ENCODE peak calls at places on chromosome 20, in nine cellular contexts. E, T, U, J, F, V, X, K and P are unnamed samples.

GRCh38 chr20:38211200-38212097 is 46.4 kb upstream of the TGM2 start:
- DNase-seq in E (no peak), K (no peak), V (no peak), U (no peak), T (no peak), F (no peak), J (no peak), X (no peak), P (no peak)

GRCh38 chr20:42957014-42957694 is 232.6 kb downstream of the PTPRT start:
- DNase-seq in X (no peak), E (no peak), U (no peak), V (no peak), K (no peak), F (no peak), J (no peak), T (no peak), P (no peak)

GRCh38 chr20:24989162-24989561 is 3.4 kb downstream of the APMAP start:
- DNase-seq in T (no peak), E (no peak), V (no peak), F (no peak), K (no peak), X (no peak), J (no peak), U (no peak), P (no peak)

GRCh38 chr20:44702776-44703175 is 12.4 kb upstream of the CCN5 start:
- DNase-seq in J (no peak), X (no peak), E (no peak), K (peak), U (peak), F (no peak), T (peak), V (peak), P (peak)

GRCh38 chr20:57991211-57991841 is 237.1 kb downstream of the ANKRD60 start:
- DNase-seq in U (peak), T (peak), E (no peak), K (no peak), J (peak), X (peak), F (peak), V (no peak), P (peak)

GRCh38 chr20:14114049-14114448 is 118.7 kb downstream of the MACROD2 start:
- DNase-seq in X (no peak), T (no peak), V (no peak), J (no peak), U (no peak), E (peak), F (no peak), K (no peak), P (no peak)

GRCh38 chr20:5491463-5491862 is 174.7 kb upstream of the PROKR2 start:
- DNase-seq in K (no peak), J (no peak), V (no peak), U (no peak), X (no peak), F (no peak), E (no peak), T (no peak), P (no peak)

GRCh38 chr20:10061641-10062040 is 26.9 kb downstream of the ANKEF1 start:
- DNase-seq in J (no peak), T (no peak), F (no peak), E (no peak), X (no peak), V (no peak), U (no peak), K (no peak), P (no peak)

GRCh38 chr20:38043512-38044300 is 10.2 kb downstream of the RPRD1B start:
- DNase-seq in J (peak), X (no peak), F (peak), U (peak), T (peak), V (peak), E (no peak), K (no peak), P (peak)

GRCh38 chr20:57223648-57224489 is 42.6 kb downstream of the BMP7 start:
- DNase-seq in X (no peak), U (no peak), V (no peak), F (no peak), J (peak), T (no peak), E (no peak), K (peak), P (peak)

GRCh38 chr20:54254596-54254995 is 46.7 kb downstream of the PFDN4 start:
- DNase-seq in K (no peak), V (peak), U (no peak), T (peak), J (no peak), F (no peak), X (no peak), E (no peak), P (peak)

GRCh38 chr20:14622796-14623195 is 285.4 kb upstream of the FLRT3 start:
- DNase-seq in E (peak), V (peak), F (peak), U (peak), K (no peak), J (no peak), T (peak), X (peak), P (peak)

DNA sequence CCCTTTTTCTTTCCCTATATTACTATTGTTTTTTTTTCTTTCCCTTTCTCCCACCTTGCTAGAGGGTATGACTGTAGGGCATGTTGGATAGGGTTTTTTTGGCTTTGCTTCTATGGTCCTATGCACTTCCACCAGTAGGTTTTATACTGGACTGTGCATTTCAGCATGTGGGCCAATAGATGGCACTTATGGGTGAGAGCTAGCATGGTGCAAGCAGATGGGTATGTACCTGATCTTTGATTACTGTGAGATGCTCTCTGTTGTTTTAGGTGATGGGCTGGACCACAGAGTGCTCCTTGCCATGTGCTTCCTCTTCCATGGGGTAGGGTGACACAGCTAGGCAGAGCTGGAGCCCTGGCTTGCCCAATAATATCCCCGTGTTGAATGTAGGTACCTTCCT is 128.5 kb upstream of the CHD6 start:
- DNase-seq in V (no peak), K (no peak), X (no peak), T (no peak), E (no peak), U (no peak), F (no peak), J (no peak), P (no peak)
- TF ChIP-seq CTCF in V (no peak), K (no peak), X (peak), T (no peak), E (peak), U (no peak), F (no peak), J (peak), P (no peak)

DNA sequence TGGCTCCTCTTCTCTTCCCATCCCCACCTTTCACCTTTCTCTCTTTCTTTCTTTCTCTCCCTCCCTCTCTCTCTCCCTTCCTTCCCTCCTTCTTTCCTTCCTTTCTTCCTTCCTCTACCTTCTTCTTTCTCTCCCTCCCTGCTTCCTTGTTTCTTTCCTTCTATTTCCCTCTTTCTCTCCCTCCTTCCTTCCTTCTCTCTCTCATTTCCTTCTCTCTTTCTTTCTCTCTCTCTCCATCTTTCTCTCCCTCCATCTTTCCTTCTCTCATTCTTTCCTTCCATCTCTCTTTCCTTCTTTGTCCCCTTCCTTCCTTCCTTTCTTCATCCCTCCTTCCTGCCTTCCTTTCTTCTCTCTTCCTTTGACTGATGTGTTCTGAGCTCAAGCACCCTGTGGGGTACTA is 1467.0 kb upstream of the DEFB115 start:
- DNase-seq in F (no peak), T (no peak), J (no peak), K (no peak), V (no peak), E (no peak), U (no peak), X (no peak), P (no peak)
- H3K4me3 ChIP-seq in F (no peak), T (no peak), J (no peak), K (no peak), V (no peak), E (no peak), U (no peak), X (no peak), P (no peak)

GRCh38 chr20:23320317-23320716 is 30.3 kb upstream of the NXT1 start:
- DNase-seq in J (peak), E (peak), U (no peak), V (peak), F (peak), T (peak), X (no peak), K (no peak), P (peak)
- TF ChIP-seq CTCF in J (peak), E (peak), U (peak), V (peak), F (peak), T (peak), X (peak), K (no peak), P (peak)

DNA sequence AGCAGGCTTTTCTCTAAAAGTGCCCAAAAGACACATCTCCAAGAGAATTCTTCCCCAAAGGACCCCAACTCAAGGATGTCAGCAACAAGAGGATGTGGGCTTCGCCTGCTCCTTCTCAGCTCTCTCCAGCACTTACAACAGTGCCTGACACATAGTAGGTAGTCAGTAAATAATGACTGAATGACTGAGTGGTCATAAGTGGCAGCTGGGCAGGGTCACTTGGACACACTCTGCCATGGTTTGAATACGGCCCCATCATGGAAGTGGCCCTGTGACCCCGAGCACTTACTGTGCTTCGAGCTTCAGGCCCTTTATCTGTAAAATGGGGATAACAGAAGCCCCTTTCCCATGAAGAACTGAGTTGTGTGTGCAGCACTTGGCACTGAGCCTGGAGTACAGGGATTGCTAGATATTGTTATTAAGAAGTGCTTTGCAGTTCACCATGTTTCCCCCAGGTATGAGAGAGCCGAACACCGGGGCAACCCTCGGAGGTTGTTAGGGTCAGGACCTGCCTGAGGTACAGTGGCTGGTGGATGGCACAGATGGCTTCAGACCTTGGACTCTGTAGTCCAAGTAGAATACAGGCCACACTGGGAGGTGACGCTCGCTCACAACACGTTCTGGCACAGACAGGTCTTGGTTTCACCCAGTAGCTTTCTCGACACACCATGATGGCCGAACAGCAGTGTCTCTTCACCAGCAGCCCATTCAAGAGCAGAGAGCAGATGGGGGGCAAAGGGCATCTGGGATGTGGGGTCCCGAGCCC is 56.0 kb downstream of the NOL4L start:
- DNase-seq in V (no peak), X (no peak), K (no peak), T (no peak), U (no peak), E (no peak), F (no peak), J (no peak), P (no peak)
- H3K4me3 ChIP-seq in V (no peak), X (no peak), K (no peak), T (no peak), U (no peak), E (no peak), F (no peak), J (no peak), P (no peak)